ENCODE peak calls at places on chromosomes 1 and 21, in eight cellular contexts. M is uterus, U is tibial nerve, R is HCT116, F is hepatocyte, Y is transverse colon, G is astrocyte, T is astrocyte of the cerebellum. D is an unnamed sample.

GRCh38 chr1:29245876-29246275 is 9.6 kb downstream of the PTPRU start:
- DNase-seq in Y (peak), T (no peak), F (no peak), R (no peak), G (no peak), M (no peak), U (no peak), D (no peak)

GRCh38 chr1:204744102-204744501 is 58.6 kb upstream of the LRRN2 start:
- DNase-seq in U (no peak), M (no peak), G (no peak), T (no peak), Y (no peak), F (no peak), R (no peak), D (peak)

GRCh38 chr21:42515708-42516502 is 2.3 kb downstream of the SLC37A1 start:
- DNase-seq in U (no peak), T (no peak), G (no peak), R (peak), F (peak), Y (peak), M (no peak), D (peak)

GRCh38 chr1:160720366-160720765 is 8.7 kb upstream of the CD48 start:
- DNase-seq in Y (no peak), M (no peak), F (no peak), G (no peak), T (no peak), U (no peak), R (no peak), D (no peak)

GRCh38 chr1:198584163-198584562 is 43.7 kb upstream of the ATP6V1G3 start:
- DNase-seq in U (no peak), F (no peak), G (no peak), Y (no peak), R (no peak), M (no peak), T (no peak), D (no peak)

GRCh38 chr1:157819215-157819614 is 705 bp downstream of the FCRL1 start:
- DNase-seq in M (no peak), G (no peak), F (no peak), U (no peak), Y (no peak), T (no peak), R (no peak), D (no peak)

GRCh38 chr21:34774750-34775149 is 106.0 kb downstream of the CLIC6 start:
- DNase-seq in R (no peak), U (no peak), F (no peak), Y (no peak), G (no peak), T (no peak), M (no peak), D (no peak)

GRCh38 chr1:23657659-23658275 is 33.8 kb upstream of the RPL11 start:
- DNase-seq in R (peak), M (no peak), G (no peak), F (peak), Y (peak), U (peak), T (peak), D (no peak)

GRCh38 chr1:160925652-160926241 is 28.9 kb downstream of the ITLN2 start:
- DNase-seq in Y (no peak), U (no peak), G (no peak), F (no peak), T (no peak), R (no peak), M (no peak), D (no peak)

GRCh38 chr1:53336146-53336545 is 8.3 kb upstream of the LRP8 start:
- DNase-seq in G (no peak), U (no peak), M (no peak), T (no peak), R (no peak), F (no peak), Y (no peak), D (peak)

GRCh38 chr1:12315126-12315525 is 85.3 kb downstream of the VPS13D start:
- DNase-seq in Y (no peak), G (no peak), U (no peak), M (no peak), R (no peak), T (no peak), F (no peak), D (no peak)

GRCh38 chr1:228211091-228211870 is 3.4 kb downstream of the OBSCN start:
- DNase-seq in G (no peak), Y (no peak), M (no peak), F (no peak), U (no peak), T (no peak), R (no peak), D (no peak)

GRCh38 chr1:205003358-205004145 is 39.5 kb upstream of the CNTN2 start:
- DNase-seq in M (no peak), R (no peak), F (peak), T (no peak), G (no peak), Y (no peak), U (no peak), D (no peak)

GRCh38 chr1:166813508-166814223 is 25.6 kb upstream of the POGK start:
- DNase-seq in M (no peak), T (no peak), R (no peak), U (no peak), F (no peak), G (no peak), Y (no peak), D (no peak)

GRCh38 chr1:55507578-55507931 is 292.4 kb upstream of the USP24 start:
- DNase-seq in Y (no peak), M (no peak), R (no peak), F (no peak), G (no peak), U (no peak), T (no peak), D (no peak)

GRCh38 chr1:48469616-48470500 is 2.1 kb downstream of the SPATA6 start:
- DNase-seq in Y (peak), F (peak), M (peak), G (peak), T (peak), U (peak), R (no peak), D (peak)

GRCh38 chr21:37273911-37274690 is 7.0 kb upstream of the VPS26C start:
- DNase-seq in U (no peak), M (no peak), G (no peak), T (no peak), Y (no peak), F (no peak), R (no peak), D (no peak)

GRCh38 chr1:94658221-94658620 is 116.7 kb upstream of the F3 start:
- DNase-seq in F (peak), U (no peak), G (peak), T (no peak), M (no peak), Y (no peak), R (no peak), D (no peak)

GRCh38 chr1:181324797-181325616 is 158.3 kb upstream of the CACNA1E start:
- DNase-seq in U (no peak), R (peak), M (no peak), T (no peak), F (peak), G (no peak), Y (no peak), D (peak)

GRCh38 chr1:220380885-220381284 is 108.6 kb upstream of the RAB3GAP2 start:
- DNase-seq in F (no peak), T (no peak), U (no peak), M (no peak), G (no peak), Y (no peak), R (no peak), D (no peak)

GRCh38 chr1:179744401-179745130 is 1.5 kb downstream of the FAM163A start:
- DNase-seq in U (no peak), T (no peak), G (no peak), R (no peak), F (no peak), M (no peak), Y (no peak), D (no peak)

GRCh38 chr1:81800741-81801031 is at the start of gene ADGRL2:
- DNase-seq in G (no peak), T (no peak), M (no peak), R (no peak), F (peak), U (peak), Y (no peak), D (no peak)

GRCh38 chr1:189775343-189775742 is 702.3 kb downstream of the BRINP3 start:
- DNase-seq in G (peak), T (peak), F (peak), M (no peak), R (no peak), Y (no peak), U (no peak), D (no peak)

GRCh38 chr1:156050376-156050775 is 3.2 kb downstream of the UBQLN4 start:
- DNase-seq in M (no peak), F (no peak), T (no peak), R (no peak), Y (no peak), U (no peak), G (no peak), D (no peak)

GRCh38 chr1:205800470-205800869 is 12.5 kb downstream of the SLC41A1 start:
- DNase-seq in Y (no peak), T (no peak), M (no peak), U (no peak), R (no peak), G (no peak), F (no peak), D (no peak)

GRCh38 chr1:119276558-119276957 is 92.0 kb upstream of the HAO2 start:
- DNase-seq in Y (no peak), T (no peak), R (no peak), G (no peak), M (no peak), F (peak), U (no peak), D (no peak)

GRCh38 chr1:34591751-34592629 is 162.9 kb upstream of the GJB5 start:
- DNase-seq in T (no peak), F (no peak), G (no peak), U (no peak), Y (no peak), R (no peak), M (no peak), D (no peak)

GRCh38 chr1:54741531-54741930 is 22.8 kb downstream of the PARS2 start:
- DNase-seq in T (no peak), F (no peak), M (no peak), Y (no peak), U (no peak), R (no peak), G (no peak), D (peak)

GRCh38 chr1:161001537-161001936 is 19.4 kb downstream of the F11R start:
- DNase-seq in T (no peak), Y (no peak), G (no peak), R (no peak), F (no peak), M (no peak), U (no peak), D (no peak)

GRCh38 chr1:59768752-59769411 is 45.9 kb upstream of the HOOK1 start:
- DNase-seq in Y (no peak), T (no peak), F (no peak), M (no peak), U (no peak), G (no peak), R (no peak), D (peak)

GRCh38 chr1:17559618-17560419 is 20.3 kb downstream of the ARHGEF10L start:
- DNase-seq in T (no peak), Y (peak), R (no peak), F (peak), U (no peak), G (no peak), M (no peak), D (no peak)

GRCh38 chr1:47216278-47217059 is 15.6 kb downstream of the TAL1 start:
- DNase-seq in T (no peak), F (no peak), G (no peak), R (no peak), U (no peak), M (no peak), Y (no peak), D (no peak)

GRCh38 chr1:233998926-233999325 is 94.5 kb downstream of the SLC35F3 start:
- DNase-seq in T (no peak), G (no peak), F (no peak), Y (no peak), M (no peak), R (no peak), U (no peak), D (no peak)

GRCh38 chr1:169102567-169102966 is 3.9 kb upstream of the ATP1B1 start:
- DNase-seq in R (no peak), U (no peak), F (peak), T (peak), Y (peak), M (peak), G (peak), D (no peak)

GRCh38 chr1:177246710-177247588 is 76.2 kb downstream of the BRINP2 start:
- DNase-seq in G (peak), F (no peak), Y (no peak), T (no peak), M (no peak), U (no peak), R (no peak), D (no peak)

GRCh38 chr1:222370911-222371717 is 176.8 kb downstream of the HHIPL2 start:
- DNase-seq in F (no peak), U (no peak), T (peak), R (no peak), Y (no peak), G (peak), M (no peak), D (no peak)
- H3K4me3 ChIP-seq in F (no peak), U (no peak), T (no peak), R (no peak), Y (no peak), G (peak), M (no peak), D (no peak)

DNA sequence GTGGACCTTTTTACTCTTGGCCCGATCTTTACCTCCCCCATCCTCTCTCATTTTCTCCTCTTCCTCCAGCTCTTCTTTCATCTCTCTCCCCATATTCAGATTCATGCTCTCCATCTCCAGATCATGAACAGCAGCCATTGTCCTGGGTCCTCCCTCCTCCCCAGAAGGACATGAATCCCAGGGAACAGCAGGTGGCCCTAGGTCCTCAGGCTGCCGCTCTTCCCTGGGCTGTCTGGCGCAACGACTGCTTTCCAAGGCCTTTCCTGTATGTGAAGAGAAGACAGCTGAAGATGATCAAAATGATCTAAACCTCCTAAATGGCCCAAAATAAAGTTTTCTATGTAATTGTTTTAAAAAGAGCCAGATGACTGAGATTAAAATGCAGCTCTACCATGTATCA is 22.6 kb downstream of the RHBDL2 start:
- DNase-seq in Y (no peak), F (no peak), M (no peak), R (no peak), T (no peak), U (no peak), G (no peak), D (no peak)
- TF ChIP-seq CTCF in Y (no peak), F (no peak), M (no peak), R (no peak), T (no peak), U (no peak), G (no peak), D (no peak)

GRCh38 chr1:91883470-91883869 is 2.5 kb downstream of the TGFBR3 start:
- DNase-seq in T (no peak), G (no peak), F (peak), Y (no peak), M (no peak), U (no peak), R (no peak), D (no peak)
- H3K4me3 ChIP-seq in T (no peak), G (no peak), F (no peak), Y (peak), M (peak), U (peak), R (no peak), D (no peak)

GRCh38 chr1:19400875-19401854 is 84.2 kb downstream of the CAPZB start:
- DNase-seq in Y (no peak), T (no peak), G (no peak), R (no peak), F (no peak), U (no peak), M (no peak), D (no peak)
- TF ChIP-seq CTCF in Y (no peak), T (no peak), G (no peak), R (no peak), F (no peak), U (no peak), M (no peak), D (no peak)

GRCh38 chr1:20192871-20193411 is 6.6 kb upstream of the PLA2G2C start:
- DNase-seq in T (no peak), G (no peak), M (no peak), F (no peak), Y (no peak), R (no peak), U (no peak), D (no peak)
- H3K4me3 ChIP-seq in T (no peak), G (no peak), M (no peak), F (no peak), Y (no peak), R (no peak), U (no peak), D (no peak)

DNA sequence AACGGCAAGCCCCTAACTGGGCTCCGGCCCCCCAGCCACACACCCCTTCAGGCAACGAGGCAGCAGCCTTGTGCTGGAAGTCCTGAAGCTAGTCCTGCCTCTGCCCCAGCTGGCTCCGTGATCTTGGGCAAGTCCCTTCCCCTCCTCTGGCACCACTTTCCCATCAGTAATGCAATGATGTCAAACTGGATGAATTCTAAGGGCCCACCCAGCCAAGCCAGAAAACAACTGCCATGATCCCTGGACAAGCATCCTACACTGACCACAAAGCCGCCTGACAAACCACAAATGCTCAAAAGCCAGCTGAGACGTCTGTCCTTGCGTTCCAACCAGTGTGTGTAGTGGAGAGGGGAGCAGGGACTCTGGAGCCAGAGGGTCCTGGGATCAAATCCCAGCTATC is 26.8 kb downstream of the IFFO2 start:
- DNase-seq in U (no peak), F (no peak), T (no peak), R (no peak), Y (no peak), M (no peak), G (peak), D (no peak)
- TF ChIP-seq CTCF in U (no peak), F (no peak), T (no peak), R (no peak), Y (no peak), M (no peak), G (no peak), D (no peak)

DNA sequence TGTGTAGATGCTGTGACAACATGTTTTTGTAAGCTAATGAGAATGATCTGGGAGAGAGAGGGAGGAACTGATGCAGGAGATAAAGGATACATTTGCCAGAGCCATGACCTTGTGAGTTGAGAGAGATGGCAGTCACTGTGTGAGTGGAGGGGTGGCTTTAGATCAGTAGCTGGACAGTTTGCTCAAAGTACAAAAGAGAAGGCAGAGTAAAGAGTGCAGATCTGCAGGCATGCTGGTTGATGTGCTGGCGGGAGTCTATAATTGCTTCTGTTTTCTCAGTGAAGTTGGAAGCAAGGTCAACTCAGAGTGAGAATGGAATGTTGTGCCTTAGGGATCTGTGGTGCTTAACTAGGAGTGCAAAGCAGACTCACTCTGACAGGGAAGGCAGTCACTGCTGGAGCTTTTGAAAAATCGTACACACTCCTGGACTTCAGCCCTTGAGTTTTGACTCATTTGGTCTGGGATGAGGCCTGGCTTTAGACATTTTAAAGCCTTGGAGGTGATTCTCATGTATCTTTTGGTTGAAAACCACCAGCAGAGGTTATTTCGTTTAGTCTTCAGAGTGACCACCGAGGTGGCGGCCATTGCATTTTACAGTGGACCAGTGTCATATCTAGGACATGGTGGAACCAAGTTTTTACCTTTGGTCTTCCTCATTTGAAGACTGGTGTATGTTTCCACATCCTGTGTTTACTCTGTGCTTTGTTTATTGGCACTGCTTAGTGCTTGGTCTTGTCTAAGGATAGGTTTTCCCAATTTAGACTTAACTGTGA is 49.6 kb downstream of the MTR start:
- DNase-seq in F (peak), R (no peak), G (peak), Y (no peak), U (no peak), T (peak), M (no peak), D (no peak)
- H3K4me3 ChIP-seq in F (no peak), R (no peak), G (no peak), Y (no peak), U (no peak), T (no peak), M (no peak), D (no peak)

GRCh38 chr1:66334311-66334710 is 199.6 kb upstream of the SGIP1 start:
- DNase-seq in R (no peak), F (no peak), T (no peak), Y (no peak), M (no peak), G (no peak), U (no peak), D (no peak)

GRCh38 chr1:66332524-66332853 is 201.5 kb upstream of the SGIP1 start:
- DNase-seq in M (no peak), T (no peak), U (no peak), Y (no peak), G (no peak), F (no peak), R (no peak), D (no peak)

GRCh38 chr1:66333463-66334232 is 200.3 kb upstream of the SGIP1 start:
- DNase-seq in F (no peak), G (no peak), R (no peak), T (no peak), M (no peak), U (no peak), Y (peak), D (no peak)

GRCh38 chr1:66330711-66331110 is 203.2 kb upstream of the SGIP1 start:
- DNase-seq in G (peak), Y (no peak), M (no peak), R (no peak), F (no peak), T (no peak), U (no peak), D (no peak)

DNA sequence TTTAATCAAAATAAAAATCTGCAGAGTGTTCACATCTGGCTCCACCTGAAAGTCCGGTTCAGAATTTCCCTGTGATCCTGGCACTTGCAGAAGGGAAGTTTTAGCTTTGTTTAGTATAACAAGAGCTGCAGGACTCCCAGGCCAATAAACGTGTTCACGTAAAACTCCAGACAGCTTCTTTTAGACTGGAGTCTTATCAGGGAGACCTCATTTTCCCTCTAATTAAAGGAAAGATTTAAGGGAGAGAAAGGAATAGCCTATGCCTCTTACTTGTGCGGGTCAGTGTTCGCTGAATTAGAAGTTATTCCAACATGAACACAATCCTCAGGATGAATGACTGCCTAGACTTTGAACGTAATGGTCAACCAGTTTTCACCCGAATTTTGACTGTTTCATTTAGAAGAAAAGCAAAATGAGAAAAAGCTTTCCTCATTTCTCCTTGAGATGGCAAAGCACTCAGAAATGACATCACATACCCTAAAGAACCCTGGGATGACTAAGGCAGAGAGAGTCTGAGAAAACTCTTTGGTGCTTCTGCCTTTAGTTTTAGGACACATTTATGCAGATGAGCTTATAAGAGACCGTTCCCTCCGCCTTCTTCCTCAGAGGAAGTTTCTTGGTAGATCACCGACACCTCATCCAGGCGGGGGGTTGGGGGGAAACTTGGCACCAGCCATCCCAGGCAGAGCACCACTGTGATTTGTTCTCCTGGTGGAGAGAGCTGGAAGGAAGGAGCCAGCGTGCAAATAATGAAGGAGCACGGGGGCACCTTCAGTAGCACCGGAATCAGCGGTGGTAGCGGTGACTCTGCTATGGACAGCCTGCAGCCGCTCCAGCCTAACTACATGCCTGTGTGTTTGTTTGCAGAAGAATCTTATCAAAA is 202.1 kb upstream of the SGIP1 start:
- DNase-seq in R (no peak), G (peak), F (peak), T (peak), Y (peak), U (peak), M (peak), D (no peak)
- TF ChIP-seq CTCF in R (peak), G (peak), F (no peak), T (peak), Y (no peak), U (peak), M (peak), D (no peak)

D was measured in lower leg skin.